ENCODE peak calls at places on chromosomes 2 and 18, in four cellular contexts. One of them, this sample, is unnamed.

GRCh38 chr2:54740333-54740732 is 16.9 kb downstream of the EML6 start:
- DNase-seq in upper lobe of right lung: no peak
- DNase-seq in MM.1S: no peak
- DNase-seq in Calu3: no peak
- DNase-seq in this sample: no peak

GRCh38 chr2:134338180-134338579 is 84.3 kb downstream of the MGAT5 start:
- DNase-seq in upper lobe of right lung: no peak
- DNase-seq in Calu3: no peak
- DNase-seq in MM.1S: no peak
- DNase-seq in this sample: no peak

GRCh38 chr2:234268314-234268713 is 217.8 kb downstream of the SPP2 start:
- DNase-seq in Calu3: no peak
- DNase-seq in MM.1S: no peak
- DNase-seq in upper lobe of right lung: no peak
- DNase-seq in this sample: no peak

GRCh38 chr18:24397131-24397693 is 412 bp downstream of the OSBPL1A start:
- DNase-seq in MM.1S: peak
- DNase-seq in upper lobe of right lung: no peak
- DNase-seq in Calu3: no peak
- DNase-seq in this sample: no peak

GRCh38 chr2:39728941-39729351 is 50.1 kb downstream of the THUMPD2 start:
- DNase-seq in MM.1S: peak
- DNase-seq in upper lobe of right lung: peak
- DNase-seq in Calu3: peak
- DNase-seq in this sample: peak

GRCh38 chr2:148932536-148932935 is 57.5 kb downstream of the KIF5C start:
- DNase-seq in Calu3: no peak
- DNase-seq in upper lobe of right lung: no peak
- DNase-seq in MM.1S: no peak
- DNase-seq in this sample: no peak

GRCh38 chr2:16330571-16331351 is 334.9 kb downstream of the CYRIA start:
- DNase-seq in MM.1S: no peak
- DNase-seq in upper lobe of right lung: no peak
- DNase-seq in Calu3: no peak
- DNase-seq in this sample: no peak

GRCh38 chr18:44896817-44897216 is 216.1 kb downstream of the SETBP1 start:
- DNase-seq in Calu3: no peak
- DNase-seq in MM.1S: no peak
- DNase-seq in upper lobe of right lung: no peak
- DNase-seq in this sample: no peak

GRCh38 chr2:240013343-240013742 is 11.8 kb downstream of the NDUFA10 start:
- DNase-seq in upper lobe of right lung: no peak
- DNase-seq in MM.1S: peak
- DNase-seq in Calu3: no peak
- DNase-seq in this sample: no peak

GRCh38 chr18:50475538-50476193 is 84.2 kb upstream of the MAPK4 start:
- DNase-seq in upper lobe of right lung: no peak
- DNase-seq in Calu3: no peak
- DNase-seq in MM.1S: no peak
- DNase-seq in this sample: no peak

GRCh38 chr18:62637807-62638687 is 77.3 kb upstream of the PHLPP1 start:
- DNase-seq in MM.1S: peak
- DNase-seq in Calu3: peak
- DNase-seq in upper lobe of right lung: no peak
- DNase-seq in this sample: no peak
- TF ChIP-seq CTCF in MM.1S: peak
- TF ChIP-seq CTCF in Calu3: peak
- TF ChIP-seq CTCF in upper lobe of right lung: peak
- TF ChIP-seq CTCF in this sample: peak

GRCh38 chr18:36503477-36503876 is 206.0 kb downstream of the FHOD3 start:
- DNase-seq in Calu3: no peak
- DNase-seq in MM.1S: no peak
- DNase-seq in upper lobe of right lung: no peak
- DNase-seq in this sample: no peak
- TF ChIP-seq CTCF in Calu3: no peak
- TF ChIP-seq CTCF in MM.1S: no peak
- TF ChIP-seq CTCF in upper lobe of right lung: no peak
- TF ChIP-seq CTCF in this sample: no peak

DNA sequence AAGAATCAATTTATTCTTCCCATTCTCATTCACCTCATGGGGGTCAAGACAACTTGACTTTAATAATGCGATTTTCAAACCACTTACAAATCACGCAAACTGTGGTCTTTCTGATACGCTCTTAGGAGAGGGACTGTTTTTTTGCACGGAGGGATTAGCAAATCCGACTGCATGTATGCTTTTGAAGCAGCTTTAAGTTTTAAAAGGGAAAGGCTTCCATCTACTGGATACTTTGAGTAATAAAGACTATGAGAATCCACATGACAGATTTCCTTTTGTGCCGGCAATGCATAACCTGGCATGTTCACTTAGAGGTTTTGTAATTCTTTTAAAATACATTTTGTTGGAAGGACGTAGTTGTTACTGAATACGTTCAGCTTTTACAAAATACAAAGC is 322.9 kb upstream of the KCNJ3 start:
- DNase-seq in MM.1S: no peak
- DNase-seq in upper lobe of right lung: no peak
- DNase-seq in Calu3: peak
- DNase-seq in this sample: no peak
- TF ChIP-seq CTCF in MM.1S: peak
- TF ChIP-seq CTCF in upper lobe of right lung: peak
- TF ChIP-seq CTCF in Calu3: peak
- TF ChIP-seq CTCF in this sample: no peak

DNA sequence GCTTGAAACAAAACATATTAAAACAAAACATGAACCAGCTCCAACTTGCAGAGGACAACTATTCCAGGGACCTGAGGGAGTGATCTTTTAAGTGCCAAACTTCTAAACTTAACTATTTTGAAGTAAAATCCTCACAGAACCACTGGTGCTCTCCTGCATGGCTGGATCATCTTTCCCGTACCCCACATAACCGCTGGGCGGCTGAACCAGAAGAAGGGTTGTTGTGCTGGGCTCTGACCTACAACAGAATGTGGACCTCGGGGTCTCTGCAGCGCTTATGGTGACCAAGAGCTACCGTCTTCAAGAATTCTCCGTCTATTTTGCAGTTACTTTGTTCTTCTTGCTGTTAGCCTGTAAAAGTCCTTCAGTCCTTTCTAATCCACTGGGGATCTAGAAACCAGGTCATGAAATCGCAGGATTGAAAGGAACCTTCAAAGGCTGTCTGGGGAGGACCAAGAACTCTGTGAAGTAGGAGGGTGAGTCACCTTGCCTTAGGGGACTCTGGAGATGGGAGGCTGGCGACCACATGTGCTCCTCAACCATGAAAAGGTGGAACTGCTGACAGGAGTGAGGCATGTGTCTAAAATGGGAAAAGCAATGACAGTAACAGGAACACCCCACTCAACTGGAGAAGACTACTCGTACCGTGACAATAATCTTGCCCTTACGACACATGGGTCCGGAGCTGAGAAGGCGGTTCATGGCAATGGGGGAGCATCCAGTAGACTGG is 46.6 kb downstream of the HDLBP start:
- DNase-seq in MM.1S: no peak
- DNase-seq in Calu3: no peak
- DNase-seq in upper lobe of right lung: no peak
- DNase-seq in this sample: no peak
- TF ChIP-seq CTCF in MM.1S: no peak
- TF ChIP-seq CTCF in Calu3: no peak
- TF ChIP-seq CTCF in upper lobe of right lung: no peak
- TF ChIP-seq CTCF in this sample: no peak

GRCh38 chr2:166897666-166898065 is 9.4 kb downstream of the XIRP2 start:
- DNase-seq in MM.1S: no peak
- DNase-seq in upper lobe of right lung: no peak
- DNase-seq in Calu3: no peak
- DNase-seq in this sample: no peak

GRCh38 chr2:166899676-166900075 is 11.4 kb downstream of the XIRP2 start:
- DNase-seq in Calu3: no peak
- DNase-seq in MM.1S: no peak
- DNase-seq in upper lobe of right lung: no peak
- DNase-seq in this sample: no peak

GRCh38 chr2:166895243-166895642 is 7.0 kb downstream of the XIRP2 start:
- DNase-seq in upper lobe of right lung: no peak
- DNase-seq in Calu3: no peak
- DNase-seq in MM.1S: no peak
- DNase-seq in this sample: no peak

DNA sequence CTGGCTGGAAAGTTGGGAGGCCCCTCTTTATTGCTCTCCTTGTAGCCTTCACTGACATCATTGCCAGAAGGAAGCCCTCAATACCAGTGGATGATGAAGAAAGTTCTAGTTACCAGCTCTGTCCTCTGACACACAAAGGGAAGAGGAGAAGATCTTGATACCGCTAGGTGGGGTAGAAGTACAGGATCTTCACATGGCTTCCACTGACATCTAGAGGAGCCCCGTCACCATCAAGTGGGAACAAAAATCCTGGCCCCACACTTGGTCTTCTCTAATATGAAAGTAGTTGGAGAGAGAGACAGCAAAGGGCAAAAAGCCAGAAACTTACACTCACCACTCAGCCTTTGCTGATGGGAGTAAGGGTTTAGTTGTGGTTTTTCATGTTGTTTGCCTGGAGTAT is 12.4 kb downstream of the XIRP2 start:
- DNase-seq in MM.1S: no peak
- DNase-seq in upper lobe of right lung: no peak
- DNase-seq in Calu3: peak
- DNase-seq in this sample: no peak
- TF ChIP-seq CTCF in MM.1S: no peak
- TF ChIP-seq CTCF in upper lobe of right lung: no peak
- TF ChIP-seq CTCF in Calu3: no peak
- TF ChIP-seq CTCF in this sample: no peak